ENCODE peak calls at places on chromosomes 2 and 18, in six cellular contexts. K is fibroblast of lung; J is neural crest cell; E is heart right ventricle; U is naive thymus-derived CD8-positive, alpha-beta T cell; R is CD8-positive, alpha-beta memory T cell. Q is an unnamed sample.
A peak's percentile ranks its signal among the peaks of the same experiment; 100 is the strongest.

GRCh38 chr2:118380915-118381653 is 292.8 kb downstream of the INSIG2 start:
- DNase-seq in K (peak; percentile 36), J (no peak), E (no peak), U (no peak), R (no peak), Q (no peak)

GRCh38 chr2:16112972-16113560 is 172.7 kb downstream of the MYCN start:
- DNase-seq in K (no peak), J (no peak), E (no peak), U (no peak), R (no peak), Q (no peak)

GRCh38 chr2:236489895-236490404 is 79.7 kb upstream of the ACKR3 start:
- DNase-seq in K (no peak), J (no peak), E (no peak), U (no peak), R (no peak), Q (no peak)

GRCh38 chr18:32301976-32302743 is 112.3 kb downstream of the MEP1B start:
- DNase-seq in K (peak; percentile 94), J (no peak), E (no peak), U (no peak), R (no peak), Q (no peak)

GRCh38 chr2:204950695-204951094 is 405.4 kb downstream of the PARD3B start:
- DNase-seq in K (peak; percentile 75), J (no peak), E (no peak), U (no peak), R (no peak), Q (no peak)

GRCh38 chr2:137467246-137467862 is 496.9 kb upstream of the HNMT start:
- DNase-seq in K (peak; percentile 7), J (peak; percentile 45), E (no peak), U (no peak), R (no peak), Q (no peak)

GRCh38 chr18:59993560-59993959 is 93.8 kb downstream of the PMAIP1 start:
- DNase-seq in K (no peak), J (no peak), E (no peak), U (no peak), R (no peak), Q (no peak)

GRCh38 chr2:241458687-241459086 is 49.7 kb downstream of the STK25 start:
- DNase-seq in K (no peak), J (no peak), E (no peak), U (no peak), R (no peak), Q (no peak)

GRCh38 chr2:182302174-182302573 is 124.7 kb downstream of the PDE1A start:
- DNase-seq in K (peak; percentile 90), J (no peak), E (no peak), U (no peak), R (no peak), Q (no peak)

GRCh38 chr18:35283923-35284794 is 5.9 kb downstream of the ZSCAN30 start:
- DNase-seq in K (no peak), J (no peak), E (peak; percentile 54), U (no peak), R (no peak), Q (no peak)

GRCh38 chr2:221851531-221852045 is 279.5 kb upstream of the EPHA4 start:
- DNase-seq in K (peak; percentile 42), J (no peak), E (no peak), U (no peak), R (no peak), Q (no peak)

GRCh38 chr18:64720781-64721464 is 572.0 kb upstream of the LINC00305 start:
- DNase-seq in K (no peak), J (peak; percentile 9), E (no peak), U (no peak), R (no peak), Q (no peak)

GRCh38 chr2:142140434-142140845 is 9.6 kb upstream of the LRP1B start:
- DNase-seq in K (no peak), J (no peak), E (no peak), U (no peak), R (no peak), Q (no peak)

GRCh38 chr18:63472380-63472779 is 4.4 kb upstream of the SERPINB5 start:
- DNase-seq in K (no peak), J (no peak), E (no peak), U (no peak), R (no peak), Q (no peak)

GRCh38 chr2:202261531-202261930 is 4.0 kb upstream of the NOP58 start:
- DNase-seq in K (peak; percentile 42), J (no peak), E (no peak), U (no peak), R (no peak), Q (no peak)

GRCh38 chr2:150505178-150505577 is 17.7 kb upstream of the RND3 start:
- DNase-seq in K (no peak), J (no peak), E (no peak), U (no peak), R (no peak), Q (no peak)

GRCh38 chr2:46306320-46306719 is 9.1 kb downstream of the EPAS1 start:
- DNase-seq in K (peak; percentile 51), J (no peak), E (no peak), U (no peak), R (no peak), Q (no peak)

GRCh38 chr2:30234180-30234971 is 3.0 kb downstream of the LBH start:
- DNase-seq in K (peak; percentile 98), J (no peak), E (no peak), U (no peak), R (no peak), Q (no peak)

GRCh38 chr2:86661333-86661732 is 37.7 kb upstream of the RNF103 start:
- DNase-seq in K (no peak), J (no peak), E (no peak), U (no peak), R (no peak), Q (no peak)

GRCh38 chr18:68083776-68084175 is 567.3 kb upstream of the DSEL start:
- DNase-seq in K (peak; percentile 58), J (no peak), E (no peak), U (no peak), R (no peak), Q (no peak)

GRCh38 chr18:5542393-5543035 is 1.3 kb downstream of the EPB41L3 start:
- DNase-seq in K (peak; percentile 34), J (peak; percentile 6), E (peak; percentile 18), U (no peak), R (no peak), Q (no peak)

GRCh38 chr18:79769698-79770500 is 27.8 kb upstream of the KCNG2 start:
- DNase-seq in K (no peak), J (no peak), E (no peak), U (no peak), R (no peak), Q (peak; percentile 30)

GRCh38 chr2:217875556-217876252 is 127.1 kb downstream of the TNS1 start:
- DNase-seq in K (no peak), J (no peak), E (no peak), U (no peak), R (no peak), Q (no peak)

GRCh38 chr2:23301151-23301550 is 83.8 kb upstream of the KLHL29 start:
- DNase-seq in K (no peak), J (no peak), E (no peak), U (no peak), R (no peak), Q (no peak)

GRCh38 chr2:53987336-53987921 is 16.6 kb upstream of the PSME4 start:
- DNase-seq in K (peak; percentile 88), J (no peak), E (no peak), U (no peak), R (no peak), Q (no peak)